ENCODE peak calls at places on chromosomes 6 and 20, in four cellular contexts. One of them, this sample, is unnamed.

GRCh38 chr6:45382391-45382790 is 4.7 kb upstream of the SUPT3H start:
- DNase-seq in NCI-H2171: no peak
- DNase-seq in fibroblast of the aortic adventitia: no peak
- DNase-seq in Caki2: no peak
- DNase-seq in this sample: no peak

GRCh38 chr6:122400467-122401089 is 1.1 kb downstream of the HSF2 start:
- DNase-seq in NCI-H2171: no peak
- DNase-seq in fibroblast of the aortic adventitia: peak; percentile 4
- DNase-seq in Caki2: no peak
- DNase-seq in this sample: no peak

GRCh38 chr6:2563635-2564034 is 187.1 kb downstream of the MYLK4 start:
- DNase-seq in Caki2: no peak
- DNase-seq in fibroblast of the aortic adventitia: peak; percentile 28
- DNase-seq in NCI-H2171: no peak
- DNase-seq in this sample: peak; percentile 28

GRCh38 chr6:24089741-24090140 is 36.3 kb upstream of the NRSN1 start:
- DNase-seq in Caki2: no peak
- DNase-seq in fibroblast of the aortic adventitia: no peak
- DNase-seq in NCI-H2171: no peak
- DNase-seq in this sample: no peak

GRCh38 chr20:20872420-20872819 is 160.0 kb upstream of the RALGAPA2 start:
- DNase-seq in NCI-H2171: no peak
- DNase-seq in Caki2: no peak
- DNase-seq in fibroblast of the aortic adventitia: no peak
- DNase-seq in this sample: no peak

GRCh38 chr20:4681971-4682370 is 39.7 kb upstream of the PRND start:
- DNase-seq in fibroblast of the aortic adventitia: peak; percentile 69
- DNase-seq in NCI-H2171: no peak
- DNase-seq in Caki2: no peak
- DNase-seq in this sample: no peak

GRCh38 chr6:135680964-135681913 is 170.3 kb upstream of the PDE7B start:
- DNase-seq in fibroblast of the aortic adventitia: no peak
- DNase-seq in Caki2: no peak
- DNase-seq in NCI-H2171: no peak
- DNase-seq in this sample: no peak

GRCh38 chr20:52242237-52243230 is 51.0 kb upstream of the ZFP64 start:
- DNase-seq in NCI-H2171: peak; percentile 52
- DNase-seq in fibroblast of the aortic adventitia: peak; percentile 41
- DNase-seq in Caki2: no peak
- DNase-seq in this sample: no peak

This sample was measured in HuH-7.